ENCODE peak calls at places on chromosomes 1 and 21, in five cellular contexts. One of them, this sample, is unnamed.
A peak's percentile ranks its signal among the peaks of the same experiment; 100 is the strongest.

GRCh38 chr21:34008618-34009017 is 64.8 kb upstream of the MRPS6 start:
- DNase-seq in left ventricle myocardium inferior: no peak
- DNase-seq in HCT116: no peak
- DNase-seq in ovary: no peak
- DNase-seq in CD8-positive, alpha-beta T cell: no peak
- DNase-seq in this sample: no peak

GRCh38 chr21:34887729-34888568 is 161.2 kb downstream of the RUNX1 start:
- DNase-seq in left ventricle myocardium inferior: peak; percentile 55
- DNase-seq in HCT116: no peak
- DNase-seq in ovary: peak; percentile 69
- DNase-seq in CD8-positive, alpha-beta T cell: peak; percentile 89
- DNase-seq in this sample: peak; percentile 63

GRCh38 chr21:25983745-25984144 is 186.8 kb downstream of the APP start:
- DNase-seq in left ventricle myocardium inferior: no peak
- DNase-seq in HCT116: no peak
- DNase-seq in ovary: no peak
- DNase-seq in CD8-positive, alpha-beta T cell: no peak
- DNase-seq in this sample: no peak

GRCh38 chr1:244077473-244078220 is 26.6 kb downstream of the ZBTB18 start:
- DNase-seq in left ventricle myocardium inferior: no peak
- DNase-seq in HCT116: no peak
- DNase-seq in ovary: no peak
- DNase-seq in CD8-positive, alpha-beta T cell: no peak
- DNase-seq in this sample: no peak

GRCh38 chr1:202578565-202578964 is 131.7 kb downstream of the SYT2 start:
- DNase-seq in left ventricle myocardium inferior: no peak
- DNase-seq in HCT116: no peak
- DNase-seq in ovary: no peak
- DNase-seq in CD8-positive, alpha-beta T cell: no peak
- DNase-seq in this sample: no peak

GRCh38 chr1:17979815-17980214 is 127.8 kb upstream of the IGSF21 start:
- DNase-seq in left ventricle myocardium inferior: no peak
- DNase-seq in HCT116: no peak
- DNase-seq in ovary: no peak
- DNase-seq in CD8-positive, alpha-beta T cell: no peak
- DNase-seq in this sample: no peak

GRCh38 chr1:59375321-59376220 is 78.7 kb downstream of the FGGY start:
- DNase-seq in left ventricle myocardium inferior: no peak
- DNase-seq in HCT116: no peak
- DNase-seq in ovary: no peak
- DNase-seq in CD8-positive, alpha-beta T cell: no peak
- DNase-seq in this sample: no peak

GRCh38 chr1:183674339-183674738 is 21.2 kb upstream of the APOBEC4 start:
- DNase-seq in left ventricle myocardium inferior: no peak
- DNase-seq in HCT116: no peak
- DNase-seq in ovary: peak; percentile 61
- DNase-seq in CD8-positive, alpha-beta T cell: no peak
- DNase-seq in this sample: no peak

GRCh38 chr1:42756956-42757891 is 9.6 kb downstream of the P3H1 start:
- DNase-seq in left ventricle myocardium inferior: no peak
- DNase-seq in HCT116: peak; percentile 55
- DNase-seq in ovary: no peak
- DNase-seq in CD8-positive, alpha-beta T cell: no peak
- DNase-seq in this sample: peak; percentile 33

GRCh38 chr1:186772228-186772627 is 56.5 kb upstream of the PLA2G4A start:
- DNase-seq in left ventricle myocardium inferior: no peak
- DNase-seq in HCT116: no peak
- DNase-seq in ovary: no peak
- DNase-seq in CD8-positive, alpha-beta T cell: no peak
- DNase-seq in this sample: no peak

GRCh38 chr1:218171302-218171893 is 113.7 kb upstream of the RRP15 start:
- DNase-seq in left ventricle myocardium inferior: no peak
- DNase-seq in HCT116: peak; percentile 24
- DNase-seq in ovary: no peak
- DNase-seq in CD8-positive, alpha-beta T cell: no peak
- DNase-seq in this sample: no peak

GRCh38 chr1:3943806-3944620 is 43.9 kb upstream of the C1orf174 start:
- DNase-seq in left ventricle myocardium inferior: no peak
- DNase-seq in HCT116: no peak
- DNase-seq in ovary: no peak
- DNase-seq in CD8-positive, alpha-beta T cell: no peak
- DNase-seq in this sample: no peak

GRCh38 chr1:201298381-201299367 is 15.4 kb downstream of the PKP1 start:
- DNase-seq in left ventricle myocardium inferior: no peak
- DNase-seq in HCT116: no peak
- DNase-seq in ovary: no peak
- DNase-seq in CD8-positive, alpha-beta T cell: no peak
- DNase-seq in this sample: peak; percentile 35

GRCh38 chr1:178942285-178943218 is 71.7 kb upstream of the ANGPTL1 start:
- DNase-seq in left ventricle myocardium inferior: peak; percentile 41
- DNase-seq in HCT116: no peak
- DNase-seq in ovary: no peak
- DNase-seq in CD8-positive, alpha-beta T cell: no peak
- DNase-seq in this sample: no peak

GRCh38 chr1:154014154-154014910 is 23.8 kb downstream of the RPS27 start:
- DNase-seq in left ventricle myocardium inferior: no peak
- DNase-seq in HCT116: no peak
- DNase-seq in ovary: no peak
- DNase-seq in CD8-positive, alpha-beta T cell: no peak
- DNase-seq in this sample: no peak

GRCh38 chr1:85865183-85865582 is 156.9 kb upstream of the ZNHIT6 start:
- DNase-seq in left ventricle myocardium inferior: no peak
- DNase-seq in HCT116: no peak
- DNase-seq in ovary: no peak
- DNase-seq in CD8-positive, alpha-beta T cell: no peak
- DNase-seq in this sample: no peak

GRCh38 chr1:12142891-12143630 is 23.7 kb upstream of the TNFRSF1B start:
- DNase-seq in left ventricle myocardium inferior: peak; percentile 61
- DNase-seq in HCT116: no peak
- DNase-seq in ovary: peak; percentile 41
- DNase-seq in CD8-positive, alpha-beta T cell: no peak
- DNase-seq in this sample: no peak

GRCh38 chr1:227759345-227760300 is 24.4 kb downstream of the SNAP47 start:
- DNase-seq in left ventricle myocardium inferior: peak; percentile 60
- DNase-seq in HCT116: no peak
- DNase-seq in ovary: peak; percentile 78
- DNase-seq in CD8-positive, alpha-beta T cell: no peak
- DNase-seq in this sample: no peak

GRCh38 chr21:31781737-31782136 is 49.8 kb upstream of the SCAF4 start:
- DNase-seq in left ventricle myocardium inferior: peak; percentile 33
- DNase-seq in HCT116: no peak
- DNase-seq in ovary: peak; percentile 22
- DNase-seq in CD8-positive, alpha-beta T cell: no peak
- DNase-seq in this sample: no peak

GRCh38 chr1:147478556-147478955 is 62.7 kb upstream of the BCL9 start:
- DNase-seq in left ventricle myocardium inferior: no peak
- DNase-seq in HCT116: no peak
- DNase-seq in ovary: no peak
- DNase-seq in CD8-positive, alpha-beta T cell: no peak
- DNase-seq in this sample: no peak

GRCh38 chr1:172473302-172473701 is 29.4 kb upstream of the PIGC start:
- DNase-seq in left ventricle myocardium inferior: no peak
- DNase-seq in HCT116: no peak
- DNase-seq in ovary: no peak
- DNase-seq in CD8-positive, alpha-beta T cell: no peak
- DNase-seq in this sample: no peak

GRCh38 chr1:26391450-26391849 is 18.9 kb upstream of the ZNF683 start:
- DNase-seq in left ventricle myocardium inferior: no peak
- DNase-seq in HCT116: peak; percentile 64
- DNase-seq in ovary: no peak
- DNase-seq in CD8-positive, alpha-beta T cell: peak; percentile 51
- DNase-seq in this sample: peak; percentile 39

DNA sequence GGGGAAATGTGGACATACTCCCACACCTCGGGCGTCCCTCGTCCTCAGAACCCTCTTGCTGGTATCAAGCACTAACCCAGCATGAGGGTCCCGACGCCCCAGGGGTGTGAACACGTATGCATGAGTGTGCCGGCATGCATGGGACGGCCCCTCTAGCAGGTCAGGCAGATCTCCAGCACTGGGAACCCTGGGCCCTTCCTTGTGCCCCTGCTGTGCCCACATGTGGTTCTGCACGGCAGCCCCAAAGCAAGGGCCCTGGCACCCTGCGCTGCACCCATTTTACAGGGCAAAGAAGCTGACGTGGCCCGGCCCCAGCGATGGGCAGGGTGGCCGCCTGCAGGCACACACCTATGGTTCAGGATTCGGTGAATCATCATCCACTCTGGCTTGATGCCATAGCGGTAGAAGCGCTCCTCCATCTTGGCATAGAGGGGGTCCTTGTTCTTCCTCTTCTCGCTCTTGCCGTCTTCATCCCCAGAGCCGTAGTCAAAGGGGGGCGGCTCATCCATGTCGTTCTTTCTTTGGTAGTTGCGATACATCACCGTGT is 34.2 kb downstream of the CHD5 start:
- DNase-seq in left ventricle myocardium inferior: no peak
- DNase-seq in HCT116: no peak
- DNase-seq in ovary: no peak
- DNase-seq in CD8-positive, alpha-beta T cell: no peak
- DNase-seq in this sample: no peak
- TF ChIP-seq CTCF in left ventricle myocardium inferior: no peak
- TF ChIP-seq CTCF in HCT116: no peak
- TF ChIP-seq CTCF in ovary: no peak
- TF ChIP-seq CTCF in CD8-positive, alpha-beta T cell: no peak
- TF ChIP-seq CTCF in this sample: no peak

GRCh38 chr1:150235852-150236613 is at the start of gene ANP32E:
- DNase-seq in left ventricle myocardium inferior: peak; percentile 94
- DNase-seq in HCT116: peak; percentile 99
- DNase-seq in ovary: peak; percentile 97
- DNase-seq in CD8-positive, alpha-beta T cell: peak; percentile 96
- DNase-seq in this sample: peak; percentile 96
- TF ChIP-seq CTCF in left ventricle myocardium inferior: peak; percentile 33
- TF ChIP-seq CTCF in HCT116: no peak
- TF ChIP-seq CTCF in ovary: no peak
- TF ChIP-seq CTCF in CD8-positive, alpha-beta T cell: no peak
- TF ChIP-seq CTCF in this sample: no peak

GRCh38 chr1:230072296-230072695 is 5.3 kb downstream of the GALNT2 start:
- DNase-seq in left ventricle myocardium inferior: no peak
- DNase-seq in HCT116: no peak
- DNase-seq in ovary: no peak
- DNase-seq in CD8-positive, alpha-beta T cell: no peak
- DNase-seq in this sample: no peak
- TF ChIP-seq CTCF in left ventricle myocardium inferior: no peak
- TF ChIP-seq CTCF in HCT116: no peak
- TF ChIP-seq CTCF in ovary: no peak
- TF ChIP-seq CTCF in CD8-positive, alpha-beta T cell: no peak
- TF ChIP-seq CTCF in this sample: no peak

DNA sequence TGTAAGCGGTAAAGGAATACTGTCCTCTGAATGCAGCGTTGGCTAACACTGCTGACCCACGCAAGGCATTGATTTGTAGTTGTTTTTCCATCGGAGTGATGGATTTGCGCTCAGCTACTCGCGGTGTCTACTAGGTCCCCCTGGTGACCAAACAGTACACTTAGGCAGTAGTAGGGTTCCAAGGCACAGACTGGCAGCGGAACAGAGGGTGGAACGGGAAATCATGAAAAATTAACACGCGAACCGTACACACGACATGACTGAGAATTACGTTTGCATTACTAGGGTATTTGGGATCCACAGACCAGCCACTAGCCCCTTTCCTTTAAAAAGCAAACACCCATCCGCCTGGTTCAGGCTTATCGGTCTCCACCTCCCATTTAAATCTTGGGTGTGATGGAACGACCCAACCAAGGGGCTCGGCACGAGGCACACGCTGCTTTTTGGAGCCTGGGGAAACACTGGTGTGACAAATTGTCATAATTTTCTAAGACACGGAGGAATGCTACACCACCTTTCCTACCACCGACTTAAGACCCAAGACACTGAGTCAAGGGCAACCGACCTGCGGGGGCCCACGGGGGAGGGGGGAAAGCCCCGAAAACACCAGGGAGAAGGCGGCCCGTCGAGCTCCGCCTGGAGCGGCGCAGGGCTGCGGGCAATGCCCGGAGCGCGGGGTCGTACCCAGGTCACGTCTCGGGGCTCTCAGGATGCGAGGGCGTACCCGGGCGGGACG is 699 bp downstream of the DIPK1A start:
- DNase-seq in left ventricle myocardium inferior: peak; percentile 33
- DNase-seq in HCT116: peak; percentile 70
- DNase-seq in ovary: peak; percentile 65
- DNase-seq in CD8-positive, alpha-beta T cell: peak; percentile 74
- DNase-seq in this sample: peak; percentile 64
- TF ChIP-seq CTCF in left ventricle myocardium inferior: peak; percentile 72
- TF ChIP-seq CTCF in HCT116: peak; percentile 58
- TF ChIP-seq CTCF in ovary: peak; percentile 62
- TF ChIP-seq CTCF in CD8-positive, alpha-beta T cell: peak; percentile 58
- TF ChIP-seq CTCF in this sample: peak; percentile 47

DNA sequence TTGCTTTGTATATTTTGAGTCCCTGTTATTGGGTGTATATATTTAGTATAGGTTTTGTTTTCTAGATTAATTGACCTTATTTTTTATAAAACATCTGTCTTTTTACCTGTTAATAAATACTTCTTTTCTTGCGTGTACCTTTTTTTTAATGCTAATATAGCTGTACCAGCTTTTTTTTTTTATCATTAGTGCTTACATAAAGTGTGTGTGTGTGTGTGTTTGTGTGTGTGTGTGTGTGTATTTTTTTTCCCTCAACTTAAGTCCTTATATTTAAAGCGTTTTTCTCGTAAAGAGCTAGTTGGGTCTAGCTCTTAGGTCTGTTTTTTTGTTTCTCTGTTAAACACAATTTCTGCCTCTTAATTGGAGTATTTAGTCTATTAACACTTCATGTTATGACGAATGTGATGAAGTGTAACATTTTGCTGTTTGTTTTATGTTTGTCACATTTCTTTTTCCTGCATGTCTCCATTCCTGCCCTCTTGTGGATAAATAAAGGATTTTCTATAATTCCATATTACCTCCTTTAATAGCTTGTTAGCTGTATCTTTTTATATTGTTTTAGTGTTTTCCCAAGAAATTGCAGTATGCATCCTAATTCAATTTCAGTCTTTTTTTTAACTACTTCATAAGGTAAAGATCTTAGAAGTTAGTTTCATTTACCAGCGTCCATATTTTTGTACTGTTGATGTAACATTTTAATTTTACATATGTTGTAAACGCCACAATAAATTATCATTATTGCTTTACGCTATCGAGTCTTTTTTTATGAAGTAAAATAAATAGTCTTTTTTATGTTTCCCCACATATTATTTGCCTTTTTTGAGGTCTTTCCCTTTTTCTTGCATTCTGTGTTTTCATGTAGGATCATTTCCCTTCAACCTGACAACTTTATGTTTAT is 4.3 kb downstream of the PRMT2 start:
- DNase-seq in left ventricle myocardium inferior: no peak
- DNase-seq in HCT116: no peak
- DNase-seq in ovary: no peak
- DNase-seq in CD8-positive, alpha-beta T cell: no peak
- DNase-seq in this sample: no peak
- TF ChIP-seq CTCF in left ventricle myocardium inferior: peak; percentile 53
- TF ChIP-seq CTCF in HCT116: peak; percentile 51
- TF ChIP-seq CTCF in ovary: peak; percentile 48
- TF ChIP-seq CTCF in CD8-positive, alpha-beta T cell: peak; percentile 72
- TF ChIP-seq CTCF in this sample: no peak